ENCODE peak calls at places on chromosomes 12 and 14, in six cellular contexts. I is MM.1S, R is AG10803, H is kidney epithelial cell, G is Calu3, T is GM13977. B is an unnamed sample.

GRCh38 chr14:81018245-81018644 is 62.8 kb downstream of the TSHR start:
- DNase-seq in I (no peak), R (no peak), H (no peak), G (no peak), T (no peak), B (no peak)

GRCh38 chr14:104370256-104370870 is 209.2 kb upstream of the C14orf180 start:
- DNase-seq in I (no peak), R (no peak), H (no peak), G (peak), T (no peak), B (peak)

GRCh38 chr14:68512088-68512487 is 280.8 kb downstream of the ZFP36L1 start:
- DNase-seq in I (no peak), R (peak), H (no peak), G (no peak), T (no peak), B (no peak)

GRCh38 chr12:57722716-57723629 is 15.6 kb downstream of the AGAP2 start:
- DNase-seq in I (no peak), R (no peak), H (no peak), G (no peak), T (peak), B (no peak)

GRCh38 chr12:95646781-95647184 is 95.5 kb upstream of the USP44 start:
- DNase-seq in I (no peak), R (peak), H (peak), G (no peak), T (no peak), B (no peak)

GRCh38 chr12:681857-682256 is 18.6 kb upstream of the NINJ2 start:
- DNase-seq in I (no peak), R (no peak), H (no peak), G (no peak), T (no peak), B (no peak)

GRCh38 chr14:91869556-91869955 is 2.2 kb upstream of the TC2N start:
- DNase-seq in I (no peak), R (no peak), H (no peak), G (no peak), T (no peak), B (no peak)

GRCh38 chr12:122079038-122079531 is 529 bp downstream of the MLXIP start:
- DNase-seq in I (peak), R (no peak), H (no peak), G (no peak), T (no peak), B (no peak)

GRCh38 chr12:16610006-16610520 is 4.1 kb upstream of the LMO3 start:
- DNase-seq in I (no peak), R (no peak), H (no peak), G (no peak), T (no peak), B (no peak)

GRCh38 chr14:80987235-80988032 is 32.0 kb downstream of the TSHR start:
- DNase-seq in I (peak), R (peak), H (peak), G (peak), T (peak), B (peak)

GRCh38 chr14:95535226-95536021 is 574 bp downstream of the GLRX5 start:
- DNase-seq in I (no peak), R (no peak), H (no peak), G (no peak), T (peak), B (peak)

GRCh38 chr12:1189163-1189562 is 198.1 kb downstream of the ERC1 start:
- DNase-seq in I (no peak), R (no peak), H (no peak), G (no peak), T (no peak), B (no peak)

GRCh38 chr12:19044430-19044829 is 85.1 kb upstream of the PLEKHA5 start:
- DNase-seq in I (no peak), R (no peak), H (no peak), G (no peak), T (no peak), B (no peak)
- TF ChIP-seq CTCF in I (no peak), R (no peak), H (no peak), G (no peak), T (no peak), B (no peak)

DNA sequence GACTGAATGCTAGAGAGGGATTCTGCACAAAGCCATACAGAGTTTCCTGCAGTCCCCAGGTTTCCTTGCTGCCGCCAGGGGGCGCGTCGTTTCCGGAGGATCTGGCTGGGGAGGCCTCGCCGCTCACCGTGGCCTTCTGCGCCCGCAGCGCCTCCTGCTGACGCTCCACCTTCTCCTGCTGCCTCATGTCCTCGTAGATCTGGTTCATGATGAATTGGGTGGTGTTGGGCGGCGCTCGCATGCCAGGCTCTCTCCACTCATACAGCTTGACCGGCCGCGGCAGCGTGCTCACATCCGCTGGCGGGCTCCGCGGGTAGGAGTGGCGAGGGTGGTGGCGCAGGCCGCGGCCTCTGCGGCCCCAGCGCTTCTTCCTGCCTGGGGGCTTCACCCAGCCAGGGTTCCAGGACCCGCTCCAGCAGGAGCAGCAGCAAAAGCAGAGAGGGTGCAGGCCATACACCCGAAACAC is 987 bp downstream of the CCER1 start:
- DNase-seq in I (peak), R (no peak), H (no peak), G (no peak), T (no peak), B (peak)
- TF ChIP-seq CTCF in I (peak), R (peak), H (no peak), G (no peak), T (peak), B (peak)

GRCh38 chr14:99137001-99137700 is 134.8 kb downstream of the BCL11B start:
- DNase-seq in I (no peak), R (no peak), H (no peak), G (no peak), T (no peak), B (no peak)
- TF ChIP-seq CTCF in I (no peak), R (no peak), H (no peak), G (no peak), T (no peak), B (no peak)

GRCh38 chr14:46259536-46259935 is 392.0 kb downstream of the RPL10L start:
- DNase-seq in I (peak), R (no peak), H (no peak), G (peak), T (no peak), B (peak)
- TF ChIP-seq CTCF in I (peak), R (no peak), H (no peak), G (no peak), T (no peak), B (no peak)

DNA sequence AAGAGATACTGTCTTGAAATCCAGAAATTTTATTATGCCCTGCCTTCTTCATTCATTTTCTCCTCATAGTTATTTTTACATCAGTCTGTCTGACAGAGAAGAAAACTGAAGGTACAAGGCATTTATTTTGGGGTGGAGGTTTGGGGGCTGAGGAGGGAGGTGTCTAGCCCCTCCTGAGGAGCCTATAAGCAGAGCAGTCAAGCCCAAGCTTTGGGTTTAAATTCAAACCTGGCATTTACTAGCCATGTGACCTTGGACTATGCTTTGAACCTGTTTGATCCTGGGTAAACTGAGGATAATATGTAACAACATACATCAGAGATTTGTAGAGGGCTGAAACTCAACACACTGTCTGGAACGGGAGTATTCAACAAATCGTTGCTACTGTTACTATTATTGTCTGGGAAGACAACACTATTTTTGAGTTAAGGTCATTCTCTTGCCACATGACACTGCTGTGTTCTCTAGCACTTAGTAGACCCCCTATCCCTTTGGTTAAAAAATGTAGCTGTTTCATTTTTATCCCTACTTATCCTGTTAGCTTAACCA is 66.1 kb upstream of the STRN3 start:
- DNase-seq in I (no peak), R (no peak), H (no peak), G (no peak), T (no peak), B (no peak)
- TF ChIP-seq CTCF in I (no peak), R (no peak), H (no peak), G (no peak), T (no peak), B (no peak)

GRCh38 chr12:105279460-105280056 is 43.6 kb upstream of the APPL2 start:
- DNase-seq in I (peak), R (no peak), H (no peak), G (peak), T (peak), B (peak)

GRCh38 chr12:105285378-105285777 is 45.1 kb upstream of the C12orf75 start:
- DNase-seq in I (no peak), R (no peak), H (no peak), G (no peak), T (no peak), B (no peak)

GRCh38 chr12:105278043-105278697 is 42.2 kb upstream of the APPL2 start:
- DNase-seq in I (no peak), R (peak), H (no peak), G (peak), T (no peak), B (no peak)

GRCh38 chr12:105280966-105281693 is 45.2 kb upstream of the APPL2 start:
- DNase-seq in I (no peak), R (no peak), H (no peak), G (peak), T (no peak), B (no peak)

GRCh38 chr12:105281694-105282049 is 45.7 kb upstream of the APPL2 start:
- DNase-seq in I (no peak), R (no peak), H (no peak), G (peak), T (no peak), B (no peak)
- TF ChIP-seq CTCF in I (no peak), R (no peak), H (no peak), G (no peak), T (no peak), B (no peak)

DNA sequence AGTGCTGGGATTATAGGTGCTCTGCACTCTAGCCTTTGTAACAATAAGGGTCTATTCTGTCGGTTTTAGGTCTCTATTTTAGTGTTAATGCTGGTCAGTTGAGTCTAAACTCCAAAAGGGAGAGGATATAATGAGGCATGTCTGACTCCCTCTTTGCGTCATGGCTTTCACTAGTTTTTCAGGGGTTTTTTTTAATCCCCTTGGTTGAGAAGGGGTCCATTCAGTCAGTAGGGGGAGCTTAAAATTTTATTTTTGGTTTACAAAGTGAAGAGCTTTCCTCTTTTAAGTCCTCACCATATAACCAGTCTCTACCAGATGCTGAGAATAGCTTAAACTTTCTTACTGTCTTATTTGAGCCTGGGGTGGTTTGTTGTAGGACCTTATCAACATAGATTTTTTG is 106.9 kb downstream of the PRKCH start:
- DNase-seq in I (no peak), R (no peak), H (no peak), G (no peak), T (no peak), B (no peak)
- TF ChIP-seq CTCF in I (no peak), R (no peak), H (no peak), G (no peak), T (no peak), B (no peak)

GRCh38 chr12:42809226-42809625 is 219.7 kb upstream of the PRICKLE1 start:
- DNase-seq in I (no peak), R (peak), H (no peak), G (no peak), T (no peak), B (no peak)

GRCh38 chr12:42812086-42812485 is 222.5 kb upstream of the PRICKLE1 start:
- DNase-seq in I (no peak), R (peak), H (no peak), G (no peak), T (no peak), B (no peak)

GRCh38 chr12:42810006-42810405 is 220.5 kb upstream of the PRICKLE1 start:
- DNase-seq in I (no peak), R (peak), H (no peak), G (no peak), T (no peak), B (no peak)

GRCh38 chr12:42819801-42820200 is 230.3 kb upstream of the PRICKLE1 start:
- DNase-seq in I (no peak), R (no peak), H (no peak), G (no peak), T (no peak), B (no peak)

GRCh38 chr12:42815068-42815467 is 225.5 kb upstream of the PRICKLE1 start:
- DNase-seq in I (no peak), R (no peak), H (no peak), G (no peak), T (no peak), B (no peak)
- TF ChIP-seq CTCF in I (no peak), R (no peak), H (no peak), G (no peak), T (no peak), B (no peak)

DNA sequence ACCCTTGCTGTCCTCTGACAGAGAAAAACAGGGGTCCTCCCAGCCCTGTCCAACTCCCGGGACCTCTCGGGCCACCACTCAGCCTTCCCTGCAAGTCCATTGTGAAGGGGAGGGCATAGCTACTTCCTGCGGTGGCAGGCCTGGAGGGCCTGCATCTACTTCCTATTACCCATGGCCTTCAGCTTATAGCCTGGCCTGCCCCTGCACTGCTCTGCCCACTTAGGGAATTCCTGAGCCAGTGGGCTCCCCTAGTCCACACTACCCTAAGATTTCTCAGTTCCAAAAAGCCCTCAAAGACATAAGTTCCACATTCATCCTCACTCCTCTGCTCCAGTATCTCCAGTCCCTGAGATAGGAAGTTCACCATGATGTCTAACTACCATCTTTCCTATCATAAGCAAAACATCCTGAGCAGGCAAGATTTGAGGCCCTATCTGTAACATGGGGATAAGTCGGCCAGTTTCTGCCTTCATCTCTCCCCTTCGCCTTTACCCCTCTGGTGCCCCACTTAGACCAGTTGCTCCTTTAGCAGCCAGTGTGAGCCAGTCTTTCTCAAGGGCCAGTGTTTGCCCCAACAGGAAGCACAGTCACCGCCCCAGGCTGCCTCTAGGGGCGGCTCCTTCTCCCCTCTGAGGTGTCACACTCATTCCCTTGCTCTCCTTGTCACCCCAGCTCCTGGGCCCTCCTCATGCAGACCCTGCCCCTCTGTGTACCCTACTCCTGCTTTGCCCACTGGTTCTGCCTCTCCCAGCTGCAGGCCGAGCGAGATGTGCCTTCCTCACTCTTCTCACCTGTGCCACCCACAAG is 10.9 kb downstream of the HDAC7 start:
- DNase-seq in I (peak), R (no peak), H (no peak), G (no peak), T (no peak), B (no peak)
- TF ChIP-seq CTCF in I (peak), R (peak), H (peak), G (no peak), T (peak), B (no peak)

GRCh38 chr12:107873223-107873622 is 98.7 kb downstream of the ASCL4 start:
- DNase-seq in I (no peak), R (no peak), H (no peak), G (no peak), T (no peak), B (peak)

GRCh38 chr12:107875772-107876171 is 101.3 kb downstream of the ASCL4 start:
- DNase-seq in I (no peak), R (no peak), H (no peak), G (no peak), T (no peak), B (no peak)
- TF ChIP-seq CTCF in I (no peak), R (no peak), H (no peak), G (no peak), T (no peak), B (no peak)